ENCODE peak calls at places on chromosome 3, in nine cellular contexts. One of them, this sample, is unnamed.

GRCh38 chr3:23650371-23651140 is 155.2 kb upstream of the UBE2E1 start:
- DNase-seq in HS-5: peak; percentile 90
- DNase-seq in Right ventricle myocardium superior: no peak
- DNase-seq in choroid plexus epithelial cell: peak; percentile 89
- DNase-seq in NCI-H146: no peak
- DNase-seq in trophoblast cell: no peak
- DNase-seq in mesothelial cell of epicardium: no peak
- DNase-seq in Kasumi-1: peak; percentile 10
- DNase-seq in LoVo: no peak
- DNase-seq in this sample: no peak

GRCh38 chr3:152360303-152360702 is 91.6 kb downstream of the MBNL1 start:
- DNase-seq in NCI-H146: no peak
- DNase-seq in Kasumi-1: no peak
- DNase-seq in mesothelial cell of epicardium: no peak
- DNase-seq in Right ventricle myocardium superior: no peak
- DNase-seq in LoVo: no peak
- DNase-seq in HS-5: no peak
- DNase-seq in trophoblast cell: no peak
- DNase-seq in choroid plexus epithelial cell: no peak
- DNase-seq in this sample: no peak

GRCh38 chr3:88038561-88038960 is 20.2 kb downstream of the CGGBP1 start:
- DNase-seq in LoVo: no peak
- DNase-seq in trophoblast cell: no peak
- DNase-seq in choroid plexus epithelial cell: peak; percentile 78
- DNase-seq in Right ventricle myocardium superior: no peak
- DNase-seq in Kasumi-1: no peak
- DNase-seq in mesothelial cell of epicardium: no peak
- DNase-seq in HS-5: no peak
- DNase-seq in NCI-H146: no peak
- DNase-seq in this sample: peak; percentile 47

GRCh38 chr3:8303466-8303865 is 198.2 kb upstream of the LMCD1 start:
- DNase-seq in HS-5: no peak
- DNase-seq in trophoblast cell: no peak
- DNase-seq in Kasumi-1: no peak
- DNase-seq in LoVo: no peak
- DNase-seq in NCI-H146: no peak
- DNase-seq in Right ventricle myocardium superior: no peak
- DNase-seq in choroid plexus epithelial cell: no peak
- DNase-seq in mesothelial cell of epicardium: no peak
- DNase-seq in this sample: no peak

GRCh38 chr3:45269952-45270351 is 43.9 kb upstream of the TMEM158 start:
- DNase-seq in NCI-H146: no peak
- DNase-seq in LoVo: no peak
- DNase-seq in choroid plexus epithelial cell: peak; percentile 8
- DNase-seq in HS-5: no peak
- DNase-seq in Right ventricle myocardium superior: no peak
- DNase-seq in mesothelial cell of epicardium: no peak
- DNase-seq in Kasumi-1: no peak
- DNase-seq in trophoblast cell: no peak
- DNase-seq in this sample: no peak

GRCh38 chr3:195802261-195802701 is 9.4 kb downstream of the MUC4 start:
- DNase-seq in trophoblast cell: no peak
- DNase-seq in Right ventricle myocardium superior: no peak
- DNase-seq in HS-5: no peak
- DNase-seq in Kasumi-1: no peak
- DNase-seq in choroid plexus epithelial cell: no peak
- DNase-seq in LoVo: no peak
- DNase-seq in NCI-H146: no peak
- DNase-seq in mesothelial cell of epicardium: no peak
- DNase-seq in this sample: no peak

GRCh38 chr3:31226331-31226730 is 306.4 kb upstream of the STT3B start:
- DNase-seq in NCI-H146: no peak
- DNase-seq in Kasumi-1: peak; percentile 84
- DNase-seq in HS-5: no peak
- DNase-seq in mesothelial cell of epicardium: no peak
- DNase-seq in Right ventricle myocardium superior: no peak
- DNase-seq in LoVo: no peak
- DNase-seq in trophoblast cell: no peak
- DNase-seq in choroid plexus epithelial cell: no peak
- DNase-seq in this sample: no peak

GRCh38 chr3:59245879-59246501 is 196.2 kb upstream of the CFAP20DC start:
- DNase-seq in choroid plexus epithelial cell: peak; percentile 84
- DNase-seq in NCI-H146: peak; percentile 37
- DNase-seq in trophoblast cell: peak; percentile 35
- DNase-seq in Kasumi-1: no peak
- DNase-seq in mesothelial cell of epicardium: no peak
- DNase-seq in Right ventricle myocardium superior: no peak
- DNase-seq in LoVo: no peak
- DNase-seq in HS-5: peak; percentile 24
- DNase-seq in this sample: no peak

GRCh38 chr3:195900426-195901355 is 7.7 kb downstream of the TNK2 start:
- DNase-seq in HS-5: no peak
- DNase-seq in mesothelial cell of epicardium: no peak
- DNase-seq in Right ventricle myocardium superior: peak; percentile 82
- DNase-seq in Kasumi-1: peak; percentile 36
- DNase-seq in NCI-H146: no peak
- DNase-seq in LoVo: no peak
- DNase-seq in choroid plexus epithelial cell: no peak
- DNase-seq in trophoblast cell: no peak
- DNase-seq in this sample: no peak

GRCh38 chr3:100471436-100471835 is 21.0 kb upstream of the TMEM45A start:
- DNase-seq in NCI-H146: no peak
- DNase-seq in LoVo: no peak
- DNase-seq in trophoblast cell: no peak
- DNase-seq in Right ventricle myocardium superior: no peak
- DNase-seq in mesothelial cell of epicardium: no peak
- DNase-seq in Kasumi-1: no peak
- DNase-seq in choroid plexus epithelial cell: no peak
- DNase-seq in HS-5: no peak
- DNase-seq in this sample: no peak

This sample was measured in GM04503.